ENCODE peak calls at places on chromosome 14, in five cellular contexts. P is cardiac muscle cell, Z is astrocyte, E is Peyer's patch, D is ovary. U is an unnamed sample.

GRCh38 chr14:34081576-34082136 is 130.8 kb upstream of the EGLN3 start:
- DNase-seq in P (no peak), Z (peak; percentile 88), E (no peak), D (no peak), U (no peak)

GRCh38 chr14:89418976-89419375 is 1.9 kb upstream of the FOXN3 start:
- DNase-seq in P (no peak), Z (no peak), E (no peak), D (no peak), U (no peak)

GRCh38 chr14:36915089-36915488 is 253.4 kb downstream of the PAX9 start:
- DNase-seq in P (no peak), Z (no peak), E (no peak), D (no peak), U (no peak)

GRCh38 chr14:52694761-52695480 is 437 bp downstream of the ERO1A start:
- DNase-seq in P (peak; percentile 45), Z (peak; percentile 54), E (no peak), D (no peak), U (peak; percentile 88)

GRCh38 chr14:90412058-90412457 is 15.2 kb downstream of the CALM1 start:
- DNase-seq in P (no peak), Z (no peak), E (no peak), D (no peak), U (no peak)

GRCh38 chr14:37595809-37596595 is 573 bp downstream of the TTC6 start:
- DNase-seq in P (no peak), Z (no peak), E (peak; percentile 89), D (no peak), U (peak; percentile 4)

GRCh38 chr14:90698379-90698869 is 117.8 kb downstream of the TTC7B start:
- DNase-seq in P (no peak), Z (peak; percentile 69), E (no peak), D (peak; percentile 59), U (no peak)

GRCh38 chr14:83556065-83556464 is 1973.9 kb upstream of the FLRT2 start:
- DNase-seq in P (no peak), Z (peak; percentile 38), E (no peak), D (no peak), U (no peak)

GRCh38 chr14:22865424-22866215 is 5.9 kb upstream of the LRP10 start:
- DNase-seq in P (no peak), Z (no peak), E (no peak), D (no peak), U (no peak)

GRCh38 chr14:83071888-83072501 is 1538.3 kb upstream of the SEL1L start:
- DNase-seq in P (peak; percentile 28), Z (no peak), E (no peak), D (no peak), U (peak; percentile 18)

GRCh38 chr14:20327005-20327869 is 5.8 kb downstream of the CCNB1IP1 start:
- DNase-seq in P (peak; percentile 64), Z (peak; percentile 29), E (no peak), D (no peak), U (peak; percentile 70)

GRCh38 chr14:39034481-39035296 is 68.3 kb downstream of the SEC23A start:
- DNase-seq in P (peak; percentile 51), Z (no peak), E (no peak), D (no peak), U (no peak)

GRCh38 chr14:103105580-103106168 is 11.1 kb downstream of the EXOC3L4 start:
- DNase-seq in P (no peak), Z (no peak), E (no peak), D (no peak), U (peak; percentile 63)

GRCh38 chr14:28926091-28926490 is 159.5 kb downstream of the FOXG1 start:
- DNase-seq in P (no peak), Z (peak; percentile 12), E (no peak), D (no peak), U (no peak)

GRCh38 chr14:24143511-24143910 is 2.1 kb upstream of the EMC9 start:
- DNase-seq in P (no peak), Z (no peak), E (no peak), D (no peak), U (no peak)

GRCh38 chr14:77290705-77291104 is 19.7 kb upstream of the NGB start:
- DNase-seq in P (no peak), Z (peak; percentile 36), E (no peak), D (no peak), U (no peak)

GRCh38 chr14:32013083-32013482 is 64.0 kb upstream of the ARHGAP5 start:
- DNase-seq in P (peak; percentile 28), Z (no peak), E (no peak), D (no peak), U (no peak)

GRCh38 chr14:63960926-63961567 is 108.2 kb downstream of the SYNE2 start:
- DNase-seq in P (no peak), Z (peak; percentile 62), E (no peak), D (no peak), U (no peak)

GRCh38 chr14:94322648-94323570 is at the start of gene SERPINA6:
- DNase-seq in P (no peak), Z (peak; percentile 76), E (no peak), D (peak; percentile 10), U (no peak)

GRCh38 chr14:26486922-26487321 is 110.9 kb downstream of the NOVA1 start:
- DNase-seq in P (no peak), Z (no peak), E (no peak), D (no peak), U (no peak)

GRCh38 chr14:105508069-105508468 is 17.0 kb downstream of the TEDC1 start:
- DNase-seq in P (no peak), Z (no peak), E (no peak), D (no peak), U (no peak)

GRCh38 chr14:89349196-89350008 is 67.6 kb downstream of the FOXN3 start:
- DNase-seq in P (no peak), Z (peak; percentile 41), E (peak; percentile 70), D (no peak), U (no peak)

GRCh38 chr14:104447750-104448149 is 131.8 kb upstream of the C14orf180 start:
- DNase-seq in P (no peak), Z (no peak), E (no peak), D (no peak), U (no peak)

GRCh38 chr14:75837151-75837787 is 144.5 kb downstream of the TGFB3 start:
- DNase-seq in P (no peak), Z (no peak), E (no peak), D (no peak), U (no peak)

GRCh38 chr14:50600849-50601248 is 40.9 kb downstream of the ATL1 start:
- DNase-seq in P (peak; percentile 35), Z (peak; percentile 27), E (no peak), D (no peak), U (no peak)

GRCh38 chr14:39491134-39491541 is 58.9 kb upstream of the FBXO33 start:
- DNase-seq in P (peak; percentile 60), Z (peak; percentile 18), E (no peak), D (no peak), U (peak; percentile 36)

GRCh38 chr14:103908580-103908979 is 19.7 kb upstream of the TDRD9 start:
- DNase-seq in P (no peak), Z (no peak), E (no peak), D (no peak), U (no peak)

GRCh38 chr14:102234331-102235264 is 70.4 kb downstream of the MOK start:
- DNase-seq in P (no peak), Z (no peak), E (no peak), D (no peak), U (no peak)

GRCh38 chr14:102878970-102879460 is 43.4 kb upstream of the AMN start:
- DNase-seq in P (no peak), Z (no peak), E (peak; percentile 63), D (no peak), U (no peak)

GRCh38 chr14:51613436-51613835 is 38.3 kb upstream of the FRMD6 start:
- DNase-seq in P (no peak), Z (no peak), E (no peak), D (no peak), U (no peak)

GRCh38 chr14:45810152-45810872 is 557.3 kb upstream of the MIS18BP1 start:
- DNase-seq in P (peak; percentile 35), Z (no peak), E (no peak), D (no peak), U (peak; percentile 53)
- TF ChIP-seq CTCF in P (no peak), Z (no peak), E (no peak), D (no peak), U (no peak)

DNA sequence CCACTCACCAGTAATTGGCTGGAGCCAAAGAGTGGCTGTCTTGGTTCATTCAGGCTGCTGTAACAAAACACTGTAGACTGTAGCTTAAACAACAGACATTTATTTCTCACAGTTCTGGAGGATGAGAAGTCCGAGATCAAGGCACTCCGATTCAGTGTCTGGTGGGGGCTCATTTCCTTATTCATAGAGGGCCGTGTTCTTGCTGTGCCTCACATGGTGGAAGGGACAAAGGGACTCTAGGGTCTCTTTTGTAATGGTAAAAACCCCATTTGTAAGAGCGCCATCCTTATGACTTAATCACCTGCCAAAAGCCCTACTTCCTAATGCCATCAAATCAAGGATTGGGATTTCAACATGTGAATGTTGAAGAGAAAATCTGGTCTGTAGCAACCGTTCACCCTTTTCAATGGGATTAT is 34.7 kb upstream of the CDKN3 start:
- DNase-seq in P (no peak), Z (no peak), E (no peak), D (no peak), U (no peak)
- H3K4me3 ChIP-seq in P (no peak overlapping the region), Z (no peak overlapping the region), E (no peak overlapping the region), D (no peak overlapping the region), U (no peak overlapping the region)

GRCh38 chr14:100100032-100100405 is 34.8 kb downstream of the EVL start:
- DNase-seq in P (no peak), Z (no peak), E (no peak), D (no peak), U (no peak)

GRCh38 chr14:100104523-100105300 is 39.5 kb downstream of the EVL start:
- DNase-seq in P (no peak), Z (peak; percentile 46), E (no peak), D (no peak), U (no peak)

GRCh38 chr14:100103261-100104005 is 38.2 kb downstream of the EVL start:
- DNase-seq in P (no peak), Z (no peak), E (no peak), D (peak; percentile 44), U (no peak)

GRCh38 chr14:100104006-100104352 is 38.8 kb downstream of the EVL start:
- DNase-seq in P (no peak), Z (no peak), E (no peak), D (no peak), U (no peak)

DNA sequence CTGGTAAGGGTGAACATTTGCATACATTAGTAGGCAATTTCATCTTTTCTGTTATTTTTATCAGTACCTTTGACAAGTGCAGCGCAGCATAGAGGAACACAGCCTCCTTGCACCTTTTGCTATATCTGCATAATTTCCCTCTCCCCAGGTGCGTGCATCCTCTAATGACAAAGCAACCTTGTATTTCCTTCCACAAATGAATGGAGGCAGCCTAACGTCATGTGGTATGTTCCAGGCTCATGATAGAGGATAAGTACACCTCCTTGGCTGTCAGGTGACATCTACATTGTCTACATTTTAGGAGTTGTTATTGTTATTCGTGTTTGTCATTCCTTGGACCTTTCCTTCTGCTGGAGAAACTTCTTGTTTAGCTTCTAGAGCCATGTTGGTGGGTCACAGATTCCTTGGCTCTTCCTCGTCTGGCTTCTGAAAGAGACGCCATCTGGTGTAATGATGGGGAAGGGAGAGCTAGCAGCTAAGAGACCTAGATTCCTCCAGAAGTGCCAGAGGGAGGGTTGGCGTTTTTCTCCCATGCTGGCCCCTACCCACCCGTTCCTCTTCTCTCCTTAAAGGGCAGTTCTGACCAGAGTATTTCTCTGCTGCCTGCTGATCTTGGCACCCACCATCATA is 37.0 kb downstream of the EVL start:
- DNase-seq in P (no peak), Z (no peak), E (no peak), D (no peak), U (no peak)
- TF ChIP-seq CTCF in P (no peak), Z (no peak), E (no peak), D (no peak), U (no peak)

GRCh38 chr14:91985521-91986255 is 38.2 kb upstream of the FBLN5 start:
- DNase-seq in P (no peak), Z (peak; percentile 47), E (no peak), D (no peak), U (no peak)
- H3K4me3 ChIP-seq in P (no peak overlapping the region), Z (no peak overlapping the region), E (no peak overlapping the region), D (no peak overlapping the region), U (no peak overlapping the region)